ENCODE peak calls at places on chromosomes 13 and 19, in ten cellular contexts. T is A673, Y is psoas muscle, I is IMR-90, W is left lung, Q is fibroblast of lung, L is PC-3, Z is right atrium auricular region, P is Peyer's patch, K is pancreas. G is an unnamed sample.

GRCh38 chr13:71801165-71801564 is 65.8 kb downstream of the DACH1 start:
- DNase-seq in Q (no peak), W (no peak), I (no peak), T (peak; percentile 5), Y (no peak), Z (no peak), P (no peak), K (no peak), L (no peak), G (no peak)

GRCh38 chr19:42122691-42123607 is 9.3 kb downstream of the POU2F2 start:
- DNase-seq in Z (no peak), Y (peak; percentile 27), I (no peak), P (no peak), W (no peak), L (no peak), T (no peak), K (no peak), Q (no peak), G (no peak)

GRCh38 chr19:10112037-10112751 is 701 bp downstream of the P2RY11 start:
- DNase-seq in W (peak; percentile 85), K (no peak), L (peak; percentile 22), Z (no peak), Q (no peak), Y (peak; percentile 55), I (no peak), T (no peak), P (peak; percentile 35), G (no peak)

GRCh38 chr13:57604442-57604841 is 27.1 kb upstream of the PCDH17 start:
- DNase-seq in Y (no peak), Z (no peak), P (no peak), I (no peak), L (no peak), Q (no peak), K (no peak), W (no peak), T (no peak), G (no peak)

GRCh38 chr19:58037927-58038687 is 4.3 kb downstream of the ZSCAN1 start:
- DNase-seq in Z (no peak), W (no peak), L (no peak), P (no peak), Y (no peak), I (no peak), Q (no peak), T (no peak), K (peak; percentile 56), G (no peak)

GRCh38 chr19:16383584-16384161 is 59.0 kb downstream of the KLF2 start:
- DNase-seq in Z (no peak), K (no peak), W (no peak), Q (no peak), L (no peak), T (no peak), P (peak; percentile 46), Y (peak; percentile 48), I (no peak), G (no peak)

GRCh38 chr13:114061746-114062145 is 70.7 kb downstream of the RASA3 start:
- DNase-seq in T (no peak), P (no peak), Z (no peak), L (no peak), I (no peak), Y (peak; percentile 49), K (no peak), W (peak; percentile 67), Q (no peak), G (no peak)

GRCh38 chr19:31491246-31491645 is 142.0 kb upstream of the TSHZ3 start:
- DNase-seq in Y (no peak), T (peak; percentile 23), L (no peak), P (no peak), Q (peak; percentile 20), Z (no peak), K (no peak), W (no peak), I (no peak), G (no peak)

GRCh38 chr19:4185413-4186086 is 3.1 kb downstream of the ANKRD24 start:
- DNase-seq in Z (no peak), K (no peak), Y (no peak), I (no peak), Q (no peak), L (no peak), W (no peak), P (no peak), T (no peak), G (no peak)

GRCh38 chr19:4182082-4182926 is at the start of the genes ANKRD24 and SIRT6:
- DNase-seq in Z (peak; percentile 96), L (peak; percentile 93), W (peak; percentile 99), P (peak; percentile 93), K (peak; percentile 96), I (peak; percentile 95), Q (peak; percentile 96), T (peak; percentile 98), Y (peak; percentile 98), G (peak; percentile 87)

GRCh38 chr19:4186087-4186993 is 3.9 kb downstream of the ANKRD24 start:
- DNase-seq in Y (peak; percentile 78), I (peak; percentile 58), W (no peak), Q (peak; percentile 31), P (peak; percentile 65), Z (peak; percentile 60), T (peak; percentile 88), L (peak; percentile 78), K (peak; percentile 83), G (peak; percentile 47)

GRCh38 chr19:4184718-4185352 is 2.3 kb downstream of the ANKRD24 start:
- DNase-seq in W (no peak), Q (no peak), I (no peak), P (no peak), T (no peak), L (no peak), K (no peak), Z (no peak), Y (no peak), G (no peak)

DNA sequence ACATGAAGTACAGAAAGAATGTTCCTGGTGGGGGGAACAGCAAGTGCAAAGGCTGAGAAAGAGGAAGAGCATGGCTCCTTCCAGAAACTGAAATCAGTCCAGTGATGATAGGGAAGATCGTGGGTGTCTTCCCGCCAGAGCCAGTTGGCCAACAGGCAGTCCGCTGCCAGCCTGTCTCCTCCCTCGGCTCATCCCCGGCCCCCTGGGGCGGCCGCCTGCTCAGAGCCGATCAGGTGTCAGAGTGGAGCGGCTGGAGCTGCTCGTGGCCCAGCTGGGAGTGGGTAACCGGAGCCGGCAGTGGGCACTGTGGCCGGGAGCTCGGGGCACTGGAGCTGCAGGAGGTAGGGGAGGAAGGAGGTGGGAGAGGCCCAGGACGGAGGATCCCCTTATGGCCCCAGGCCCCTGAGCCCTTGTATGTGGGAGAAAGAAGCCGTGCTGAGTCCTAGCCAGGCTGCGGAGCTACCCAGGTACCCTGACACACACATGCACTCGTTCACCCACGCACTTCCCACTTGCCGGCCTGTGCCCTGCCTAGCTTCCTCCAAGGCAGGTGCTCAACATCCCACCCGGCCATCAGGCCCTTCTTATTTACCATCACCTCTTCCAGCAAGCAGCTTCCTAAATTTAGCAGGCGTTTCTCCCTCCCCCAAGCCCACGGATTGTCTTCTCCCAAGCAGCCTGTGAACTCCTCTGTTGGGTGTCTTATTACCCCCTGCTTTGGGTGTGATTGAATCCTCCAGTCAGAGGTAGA is 1.7 kb downstream of the ANKRD24 start:
- DNase-seq in K (no peak), W (peak; percentile 78), Y (peak; percentile 75), T (peak; percentile 78), P (no peak), Q (no peak), L (no peak), Z (no peak), I (no peak), G (no peak)
- H3K4me3 ChIP-seq in K (no peak overlapping the region), W (no peak overlapping the region), Y (peak overlapping the region; percentile 90), T (peak overlapping the region; percentile 63), P (no peak overlapping the region), Q (no peak overlapping the region), L (no peak overlapping the region), Z (no peak overlapping the region), I (no peak overlapping the region), G (no peak overlapping the region)

DNA sequence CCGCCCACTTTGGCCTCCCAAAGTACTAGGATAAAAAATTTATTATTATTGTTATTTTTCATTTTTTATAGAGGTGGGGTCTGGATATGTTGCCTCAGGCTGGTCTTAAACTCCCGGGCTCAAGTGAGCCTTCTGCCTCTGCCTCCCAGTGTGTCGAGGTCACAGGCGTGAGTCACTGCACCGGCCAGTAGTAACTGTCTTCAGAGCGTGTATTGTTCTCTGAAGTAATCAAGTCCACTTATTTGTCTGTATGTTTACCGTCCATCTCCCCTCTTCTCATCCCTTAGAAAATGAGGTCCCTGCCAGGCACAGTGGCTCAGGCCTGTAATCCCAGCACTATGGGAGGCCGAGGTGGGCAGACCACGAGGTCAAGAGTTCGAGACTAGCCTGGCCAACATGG is 18.2 kb upstream of the SULT2B1 start:
- DNase-seq in T (no peak), Q (no peak), K (no peak), I (no peak), P (no peak), L (no peak), Z (no peak), W (peak; percentile 17), Y (no peak), G (no peak)
- H3K27me3 ChIP-seq in T (no peaks in the 10 kb centered on the region), Q (no peaks in the 10 kb centered on the region), K (no peaks in the 10 kb centered on the region), I (peaks cover 4% of the 10 kb centered on the region), P (no peaks in the 10 kb centered on the region), L (no peaks in the 10 kb centered on the region), Z (no peaks in the 10 kb centered on the region), W (peaks cover 4% of the 10 kb centered on the region), Y (peaks cover 11% of the 10 kb centered on the region), G (no peaks in the 10 kb centered on the region)

GRCh38 chr19:14035706-14036105 is 4.1 kb downstream of the IL27RA start:
- DNase-seq in L (no peak), I (no peak), Q (peak; percentile 60), P (no peak), K (no peak), T (no peak), W (peak; percentile 6), Y (no peak), Z (no peak), G (no peak)

GRCh38 chr19:14030997-14031718 is 404 bp upstream of the IL27RA start:
- DNase-seq in L (no peak), K (no peak), Z (no peak), Y (peak; percentile 36), P (no peak), Q (no peak), T (no peak), W (peak; percentile 44), I (no peak), G (no peak)

GRCh38 chr19:14028901-14029300 is 953 bp downstream of the RLN3 start:
- DNase-seq in T (no peak), I (no peak), K (no peak), P (no peak), Q (no peak), L (no peak), W (no peak), Z (no peak), Y (no peak), G (no peak)

GRCh38 chr19:14033946-14034345 is 2.4 kb downstream of the IL27RA start:
- DNase-seq in T (no peak), W (no peak), Q (peak; percentile 19), P (no peak), Z (no peak), I (no peak), L (no peak), Y (no peak), K (no peak), G (peak; percentile 35)

GRCh38 chr19:14031719-14032480 is at the start of gene IL27RA:
- DNase-seq in Z (no peak), I (peak; percentile 31), Y (peak; percentile 77), W (peak; percentile 91), K (peak; percentile 61), L (peak; percentile 63), Q (peak; percentile 51), T (peak; percentile 77), P (peak; percentile 85), G (peak; percentile 13)
- TF ChIP-seq CTCF in Z (peak; percentile 72), I (peak; percentile 56), Y (peak; percentile 47), W (peak; percentile 63), K (peak; percentile 38), L (peak; percentile 74), Q (peak; percentile 75), T (peak; percentile 86), P (peak; percentile 57), G (peak; percentile 55)

GRCh38 chr19:17482877-17483604 is 12.7 kb downstream of the SLC27A1 start:
- DNase-seq in P (no peak), I (no peak), K (peak; percentile 9), L (no peak), Z (no peak), W (no peak), T (no peak), Q (no peak), Y (no peak), G (no peak)

GRCh38 chr19:17481986-17482385 is 11.7 kb downstream of the SLC27A1 start:
- DNase-seq in I (no peak), Q (no peak), K (peak; percentile 2), Z (no peak), Y (no peak), L (no peak), W (no peak), T (no peak), P (no peak), G (no peak)

GRCh38 chr19:17486545-17486944 is 16.2 kb downstream of the SLC27A1 start:
- DNase-seq in T (no peak), Q (no peak), L (no peak), P (no peak), W (no peak), K (no peak), Z (no peak), Y (no peak), I (no peak), G (no peak)

GRCh38 chr19:17484520-17485180 is 14.3 kb downstream of the SLC27A1 start:
- DNase-seq in Z (no peak), W (no peak), Y (no peak), Q (no peak), L (no peak), T (no peak), K (peak; percentile 10), I (no peak), P (no peak), G (no peak)

DNA sequence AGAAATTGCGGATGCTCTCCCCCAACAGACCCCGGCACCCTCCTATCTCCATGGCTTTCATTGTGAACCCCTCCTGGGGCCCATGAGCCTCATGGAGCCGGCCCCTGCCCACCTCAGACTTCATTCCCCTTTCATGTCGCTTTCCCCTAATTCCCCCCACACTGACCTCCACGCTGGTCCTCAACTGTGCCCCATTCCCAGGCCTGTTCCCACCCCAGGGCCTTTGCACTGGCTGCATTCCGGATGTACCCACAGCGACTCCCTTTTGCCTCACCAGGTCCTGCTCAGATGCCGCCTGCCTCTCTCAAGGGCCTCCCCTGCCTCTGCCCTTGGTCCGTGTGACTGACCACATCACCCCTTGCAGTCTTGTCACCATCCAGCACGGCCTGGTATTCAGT is 13.3 kb downstream of the SLC27A1 start:
- DNase-seq in W (no peak), T (no peak), Z (no peak), I (no peak), P (no peak), Y (no peak), K (peak; percentile 7), L (no peak), Q (no peak), G (no peak)
- H3K4me3 ChIP-seq in W (no peak overlapping the region), T (no peak overlapping the region), Z (no peak overlapping the region), I (no peak overlapping the region), P (no peak overlapping the region), Y (no peak overlapping the region), K (no peak overlapping the region), L (no peak overlapping the region), Q (no peak overlapping the region), G (no peak overlapping the region)

G was measured in bronchial epithelial cell.